ENCODE peak calls at places on chromosomes 5 and 9, in nine cellular contexts. One of them, this sample, is unnamed.

GRCh38 chr9:34177906-34178697 is 741 bp upstream of the UBAP1 start:
- DNase-seq in psoas muscle: no peak
- DNase-seq in GM12865: no peak
- DNase-seq in NCI-H524: no peak
- DNase-seq in amniotic stem cell: no peak
- DNase-seq in naive thymus-derived CD8-positive, alpha-beta T cell: no peak
- DNase-seq in NCI-H2029: no peak
- DNase-seq in bronchial epithelial cell: no peak
- DNase-seq in HTR-8/SVneo: no peak
- DNase-seq in this sample: no peak

GRCh38 chr9:98536542-98537173 is 172.1 kb downstream of the GABBR2 start:
- DNase-seq in psoas muscle: no peak
- DNase-seq in GM12865: peak
- DNase-seq in NCI-H524: peak
- DNase-seq in amniotic stem cell: no peak
- DNase-seq in naive thymus-derived CD8-positive, alpha-beta T cell: no peak
- DNase-seq in NCI-H2029: peak
- DNase-seq in bronchial epithelial cell: peak
- DNase-seq in HTR-8/SVneo: no peak
- DNase-seq in this sample: no peak

GRCh38 chr5:57816108-57816507 is 333.5 kb upstream of the ACTBL2 start:
- DNase-seq in psoas muscle: no peak
- DNase-seq in GM12865: no peak
- DNase-seq in NCI-H524: no peak
- DNase-seq in amniotic stem cell: peak
- DNase-seq in naive thymus-derived CD8-positive, alpha-beta T cell: no peak
- DNase-seq in NCI-H2029: no peak
- DNase-seq in bronchial epithelial cell: peak
- DNase-seq in HTR-8/SVneo: peak
- DNase-seq in this sample: peak

GRCh38 chr5:39195198-39195826 is 24.1 kb downstream of the FYB1 start:
- DNase-seq in psoas muscle: no peak
- DNase-seq in GM12865: no peak
- DNase-seq in NCI-H524: no peak
- DNase-seq in amniotic stem cell: no peak
- DNase-seq in naive thymus-derived CD8-positive, alpha-beta T cell: no peak
- DNase-seq in NCI-H2029: no peak
- DNase-seq in bronchial epithelial cell: no peak
- DNase-seq in HTR-8/SVneo: no peak
- DNase-seq in this sample: no peak

GRCh38 chr9:137463194-137463930 is 4.2 kb upstream of the NSMF start:
- DNase-seq in psoas muscle: peak
- DNase-seq in GM12865: no peak
- DNase-seq in NCI-H524: no peak
- DNase-seq in amniotic stem cell: no peak
- DNase-seq in naive thymus-derived CD8-positive, alpha-beta T cell: peak
- DNase-seq in NCI-H2029: no peak
- DNase-seq in bronchial epithelial cell: no peak
- DNase-seq in HTR-8/SVneo: no peak
- DNase-seq in this sample: no peak

GRCh38 chr5:170431571-170431970 is 42.4 kb upstream of the KCNMB1 start:
- DNase-seq in psoas muscle: no peak
- DNase-seq in GM12865: no peak
- DNase-seq in NCI-H524: no peak
- DNase-seq in amniotic stem cell: no peak
- DNase-seq in naive thymus-derived CD8-positive, alpha-beta T cell: no peak
- DNase-seq in NCI-H2029: no peak
- DNase-seq in bronchial epithelial cell: no peak
- DNase-seq in HTR-8/SVneo: no peak
- DNase-seq in this sample: no peak

GRCh38 chr9:94927762-94928158 is 201.3 kb downstream of the AOPEP start:
- DNase-seq in psoas muscle: no peak
- DNase-seq in GM12865: no peak
- DNase-seq in NCI-H524: no peak
- DNase-seq in amniotic stem cell: no peak
- DNase-seq in naive thymus-derived CD8-positive, alpha-beta T cell: no peak
- DNase-seq in NCI-H2029: no peak
- DNase-seq in bronchial epithelial cell: no peak
- DNase-seq in HTR-8/SVneo: no peak
- DNase-seq in this sample: no peak

GRCh38 chr5:128376577-128376976 is 161.5 kb downstream of the FBN2 start:
- DNase-seq in psoas muscle: no peak
- DNase-seq in GM12865: no peak
- DNase-seq in NCI-H524: no peak
- DNase-seq in amniotic stem cell: no peak
- DNase-seq in naive thymus-derived CD8-positive, alpha-beta T cell: no peak
- DNase-seq in NCI-H2029: no peak
- DNase-seq in bronchial epithelial cell: no peak
- DNase-seq in HTR-8/SVneo: no peak
- DNase-seq in this sample: no peak

GRCh38 chr5:138986186-138986775 is 111.1 kb upstream of the LRRTM2 start:
- DNase-seq in psoas muscle: no peak
- DNase-seq in GM12865: no peak
- DNase-seq in NCI-H524: peak
- DNase-seq in amniotic stem cell: no peak
- DNase-seq in naive thymus-derived CD8-positive, alpha-beta T cell: no peak
- DNase-seq in NCI-H2029: no peak
- DNase-seq in bronchial epithelial cell: no peak
- DNase-seq in HTR-8/SVneo: no peak
- DNase-seq in this sample: no peak

GRCh38 chr5:96588551-96588950 is 73.6 kb upstream of the CAST start:
- DNase-seq in psoas muscle: no peak
- DNase-seq in GM12865: no peak
- DNase-seq in NCI-H524: no peak
- DNase-seq in amniotic stem cell: no peak
- DNase-seq in naive thymus-derived CD8-positive, alpha-beta T cell: no peak
- DNase-seq in NCI-H2029: no peak
- DNase-seq in bronchial epithelial cell: no peak
- DNase-seq in HTR-8/SVneo: no peak
- DNase-seq in this sample: no peak

GRCh38 chr5:92810036-92810435 is 771.0 kb downstream of the NR2F1-AS1 start:
- DNase-seq in psoas muscle: no peak
- DNase-seq in GM12865: no peak
- DNase-seq in NCI-H524: no peak
- DNase-seq in amniotic stem cell: no peak
- DNase-seq in naive thymus-derived CD8-positive, alpha-beta T cell: no peak
- DNase-seq in NCI-H2029: no peak
- DNase-seq in bronchial epithelial cell: no peak
- DNase-seq in HTR-8/SVneo: no peak
- DNase-seq in this sample: no peak

GRCh38 chr5:6399978-6400910 is 21.9 kb upstream of the MED10 start:
- DNase-seq in psoas muscle: no peak
- DNase-seq in GM12865: no peak
- DNase-seq in NCI-H524: no peak
- DNase-seq in amniotic stem cell: no peak
- DNase-seq in naive thymus-derived CD8-positive, alpha-beta T cell: no peak
- DNase-seq in NCI-H2029: no peak
- DNase-seq in bronchial epithelial cell: peak
- DNase-seq in HTR-8/SVneo: peak
- DNase-seq in this sample: no peak

GRCh38 chr9:87620727-87621322 is 105.1 kb upstream of the CTSL start:
- DNase-seq in psoas muscle: no peak
- DNase-seq in GM12865: no peak
- DNase-seq in NCI-H524: no peak
- DNase-seq in amniotic stem cell: no peak
- DNase-seq in naive thymus-derived CD8-positive, alpha-beta T cell: no peak
- DNase-seq in NCI-H2029: no peak
- DNase-seq in bronchial epithelial cell: no peak
- DNase-seq in HTR-8/SVneo: no peak
- DNase-seq in this sample: no peak

GRCh38 chr5:132751971-132752580 is 4.8 kb downstream of the CCNI2 start:
- DNase-seq in psoas muscle: no peak
- DNase-seq in GM12865: no peak
- DNase-seq in NCI-H524: no peak
- DNase-seq in amniotic stem cell: no peak
- DNase-seq in naive thymus-derived CD8-positive, alpha-beta T cell: peak
- DNase-seq in NCI-H2029: no peak
- DNase-seq in bronchial epithelial cell: no peak
- DNase-seq in HTR-8/SVneo: no peak
- DNase-seq in this sample: no peak

GRCh38 chr9:90285946-90286345 is 356.7 kb downstream of the DIRAS2 start:
- DNase-seq in psoas muscle: no peak
- DNase-seq in GM12865: no peak
- DNase-seq in NCI-H524: no peak
- DNase-seq in amniotic stem cell: no peak
- DNase-seq in naive thymus-derived CD8-positive, alpha-beta T cell: no peak
- DNase-seq in NCI-H2029: no peak
- DNase-seq in bronchial epithelial cell: no peak
- DNase-seq in HTR-8/SVneo: no peak
- DNase-seq in this sample: no peak

GRCh38 chr5:143644751-143645150 is 167.2 kb upstream of the HMHB1 start:
- DNase-seq in psoas muscle: no peak
- DNase-seq in GM12865: no peak
- DNase-seq in NCI-H524: no peak
- DNase-seq in amniotic stem cell: no peak
- DNase-seq in naive thymus-derived CD8-positive, alpha-beta T cell: no peak
- DNase-seq in NCI-H2029: no peak
- DNase-seq in bronchial epithelial cell: no peak
- DNase-seq in HTR-8/SVneo: no peak
- DNase-seq in this sample: no peak

This sample was measured in Panc1.